ENCODE peak calls at places on chromosomes 13 and 19, in four cellular contexts. One of them, this sample, is unnamed.

GRCh38 chr19:18898081-18898532 is 2.1 kb upstream of the CERS1 start:
- DNase-seq in SK-N-SH: peak
- DNase-seq in HepG2: no peak
- DNase-seq in GM12878: no peak
- DNase-seq in this sample: peak

GRCh38 chr13:39597828-39598227 is 5.2 kb downstream of the LHFPL6 start:
- DNase-seq in GM12878: no peak
- DNase-seq in HepG2: no peak
- DNase-seq in SK-N-SH: no peak
- DNase-seq in this sample: no peak

GRCh38 chr13:94617389-94618000 is 15.8 kb downstream of the GPR180 start:
- DNase-seq in HepG2: peak
- DNase-seq in SK-N-SH: peak
- DNase-seq in GM12878: no peak
- DNase-seq in this sample: no peak

GRCh38 chr13:97492257-97492656 is 58.3 kb downstream of the RAP2A start:
- DNase-seq in GM12878: no peak
- DNase-seq in SK-N-SH: no peak
- DNase-seq in HepG2: peak
- DNase-seq in this sample: no peak

GRCh38 chr13:75329723-75330122 is 152.2 kb downstream of the TBC1D4 start:
- DNase-seq in SK-N-SH: no peak
- DNase-seq in GM12878: no peak
- DNase-seq in HepG2: peak
- DNase-seq in this sample: no peak

GRCh38 chr19:7897289-7897688 is 6.4 kb upstream of the MAP2K7 start:
- DNase-seq in HepG2: peak
- DNase-seq in SK-N-SH: no peak
- DNase-seq in GM12878: no peak
- DNase-seq in this sample: no peak

GRCh38 chr13:28531195-28531955 is 36.4 kb upstream of the FLT1 start:
- DNase-seq in HepG2: no peak
- DNase-seq in SK-N-SH: peak
- DNase-seq in GM12878: no peak
- DNase-seq in this sample: no peak

GRCh38 chr19:8444677-8445487 is at the start of gene HNRNPM:
- DNase-seq in GM12878: peak
- DNase-seq in HepG2: peak
- DNase-seq in SK-N-SH: peak
- DNase-seq in this sample: peak

GRCh38 chr13:77749481-77749880 is 52.0 kb downstream of the SLAIN1 start:
- DNase-seq in SK-N-SH: no peak
- DNase-seq in GM12878: no peak
- DNase-seq in HepG2: no peak
- DNase-seq in this sample: no peak

GRCh38 chr13:50762969-50763568 is 80.4 kb downstream of the DLEU7 start:
- DNase-seq in GM12878: no peak
- DNase-seq in HepG2: no peak
- DNase-seq in SK-N-SH: no peak
- DNase-seq in this sample: no peak

GRCh38 chr13:20714563-20715339 is 11.3 kb downstream of the IL17D start:
- DNase-seq in GM12878: no peak
- DNase-seq in SK-N-SH: no peak
- DNase-seq in HepG2: no peak
- DNase-seq in this sample: no peak

GRCh38 chr13:112348642-112349345 is 27.4 kb upstream of the SPACA7 start:
- DNase-seq in HepG2: no peak
- DNase-seq in GM12878: no peak
- DNase-seq in SK-N-SH: no peak
- DNase-seq in this sample: no peak
- TF ChIP-seq NFIC in HepG2: no peak
- TF ChIP-seq NFIC in GM12878: no peak
- TF ChIP-seq NFIC in SK-N-SH: no peak
- TF ChIP-seq NFIC in this sample: no peak

GRCh38 chr19:46413262-46414031 is at the start of gene CCDC8:
- DNase-seq in GM12878: no peak
- DNase-seq in SK-N-SH: no peak
- DNase-seq in HepG2: no peak
- DNase-seq in this sample: peak

GRCh38 chr19:46412034-46412982 is 1.1 kb downstream of the CCDC8 start:
- DNase-seq in GM12878: no peak
- DNase-seq in HepG2: no peak
- DNase-seq in SK-N-SH: no peak
- DNase-seq in this sample: peak

GRCh38 chr19:46420056-46420455 is 6.7 kb upstream of the CCDC8 start:
- DNase-seq in GM12878: no peak
- DNase-seq in HepG2: no peak
- DNase-seq in SK-N-SH: no peak
- DNase-seq in this sample: no peak

GRCh38 chr19:46412983-46413261 is 442 bp downstream of the CCDC8 start:
- DNase-seq in GM12878: no peak
- DNase-seq in HepG2: no peak
- DNase-seq in SK-N-SH: no peak
- DNase-seq in this sample: peak

GRCh38 chr19:46416077-46416709 is 2.8 kb upstream of the CCDC8 start:
- DNase-seq in GM12878: no peak
- DNase-seq in SK-N-SH: peak
- DNase-seq in HepG2: peak
- DNase-seq in this sample: peak
- TF ChIP-seq NFIC in GM12878: no peak
- TF ChIP-seq NFIC in SK-N-SH: no peak
- TF ChIP-seq NFIC in HepG2: no peak
- TF ChIP-seq NFIC in this sample: peak

DNA sequence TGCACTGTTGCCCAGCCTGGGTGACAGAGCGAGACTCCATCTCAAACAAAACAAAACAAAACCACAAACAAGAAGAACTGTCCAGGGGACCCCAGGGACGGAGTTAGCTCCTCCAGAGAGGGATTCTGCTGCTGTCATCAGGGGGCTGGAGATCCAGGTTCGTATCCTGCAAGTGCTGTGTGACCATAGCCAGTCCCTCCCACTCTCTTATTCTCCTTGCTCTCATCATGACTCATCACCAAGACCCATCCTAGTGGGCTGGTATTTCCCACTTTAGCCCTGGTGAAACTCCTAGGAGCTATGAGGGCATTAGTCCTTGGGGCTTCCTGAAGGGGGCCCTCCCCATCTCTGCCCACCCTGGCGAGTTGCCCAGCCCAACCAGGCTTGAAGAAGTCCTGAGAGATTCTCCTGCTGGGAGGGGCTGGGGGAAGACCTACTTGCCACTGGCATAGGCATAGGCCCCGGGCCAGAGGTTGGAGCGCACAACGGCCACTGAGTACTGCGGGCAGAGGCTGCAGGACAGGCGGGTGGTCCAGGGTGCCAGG is 7.4 kb upstream of the DMWD start:
- DNase-seq in GM12878: no peak
- DNase-seq in HepG2: no peak
- DNase-seq in SK-N-SH: no peak
- DNase-seq in this sample: peak
- TF ChIP-seq NFIC in GM12878: no peak
- TF ChIP-seq NFIC in HepG2: no peak
- TF ChIP-seq NFIC in SK-N-SH: no peak
- TF ChIP-seq NFIC in this sample: peak

GRCh38 chr19:13707901-13708300 is 56.4 kb upstream of the MRI1 start:
- DNase-seq in SK-N-SH: no peak
- DNase-seq in GM12878: no peak
- DNase-seq in HepG2: no peak
- DNase-seq in this sample: no peak
- TF ChIP-seq NFIC in SK-N-SH: no peak
- TF ChIP-seq NFIC in GM12878: no peak
- TF ChIP-seq NFIC in HepG2: no peak
- TF ChIP-seq NFIC in this sample: no peak

GRCh38 chr13:104196611-104197010 is 1130.4 kb upstream of the SLC10A2 start:
- DNase-seq in HepG2: no peak
- DNase-seq in SK-N-SH: no peak
- DNase-seq in GM12878: no peak
- DNase-seq in this sample: no peak
- TF ChIP-seq NFIC in HepG2: no peak
- TF ChIP-seq NFIC in SK-N-SH: no peak
- TF ChIP-seq NFIC in GM12878: no peak
- TF ChIP-seq NFIC in this sample: no peak

GRCh38 chr19:5913739-5914357 is at the start of gene CAPS:
- DNase-seq in HepG2: peak
- DNase-seq in GM12878: no peak
- DNase-seq in SK-N-SH: no peak
- DNase-seq in this sample: no peak
- TF ChIP-seq NFIC in HepG2: no peak
- TF ChIP-seq NFIC in GM12878: no peak
- TF ChIP-seq NFIC in SK-N-SH: peak
- TF ChIP-seq NFIC in this sample: no peak

GRCh38 chr19:30719991-30720329 is 347.8 kb downstream of the ZNF536 start:
- DNase-seq in HepG2: no peak
- DNase-seq in SK-N-SH: peak
- DNase-seq in GM12878: no peak
- DNase-seq in this sample: no peak
- TF ChIP-seq NFIC in HepG2: no peak
- TF ChIP-seq NFIC in SK-N-SH: no peak
- TF ChIP-seq NFIC in GM12878: no peak
- TF ChIP-seq NFIC in this sample: no peak